ENCODE peak calls at places on chromosomes 5 and 9, in nine cellular contexts. V is adrenal gland, U is stomach, M is sigmoid colon, G is transverse colon, K is suprapubic skin, W is body of pancreas, F is heart left ventricle, R is A549. S is an unnamed sample.

GRCh38 chr5:3943803-3944202 is 348.2 kb downstream of the IRX1 start:
- DNase-seq in M (no peak), F (no peak), W (no peak), R (no peak), V (no peak), U (no peak), G (no peak), K (no peak), S (no peak)

GRCh38 chr5:133247881-133248642 is 196.2 kb downstream of the HSPA4 start:
- DNase-seq in W (peak), M (no peak), K (no peak), F (no peak), R (peak), V (peak), G (no peak), U (no peak), S (peak)

GRCh38 chr5:167709625-167710024 is 581.8 kb upstream of the WWC1 start:
- DNase-seq in M (no peak), F (no peak), R (no peak), V (no peak), K (no peak), G (no peak), U (no peak), W (no peak), S (no peak)

GRCh38 chr9:83330207-83331196 is 207.7 kb downstream of the FRMD3 start:
- DNase-seq in R (no peak), K (no peak), F (no peak), G (no peak), W (no peak), M (no peak), U (no peak), V (no peak), S (no peak)

GRCh38 chr5:15521349-15521937 is 21.5 kb downstream of the FBXL7 start:
- DNase-seq in G (no peak), F (no peak), R (no peak), W (no peak), V (no peak), M (no peak), K (no peak), U (no peak), S (no peak)

GRCh38 chr9:130864541-130864940 is 29.5 kb downstream of the ABL1 start:
- DNase-seq in V (no peak), G (no peak), W (no peak), M (no peak), K (no peak), F (no peak), U (no peak), R (no peak), S (no peak)

GRCh38 chr9:37953775-37954437 is 50.0 kb upstream of the SLC25A51 start:
- DNase-seq in F (no peak), M (no peak), U (no peak), K (no peak), V (peak), R (peak), G (no peak), W (peak), S (peak)

GRCh38 chr5:128637031-128637430 is 99.0 kb upstream of the FBN2 start:
- DNase-seq in G (no peak), W (no peak), M (no peak), K (no peak), V (no peak), R (no peak), F (no peak), U (no peak), S (no peak)

GRCh38 chr5:148796931-148797330 is 29.5 kb upstream of the ADRB2 start:
- DNase-seq in K (no peak), G (no peak), W (no peak), F (no peak), M (no peak), R (no peak), U (no peak), V (no peak), S (no peak)

GRCh38 chr5:78552729-78553341 is 95.7 kb downstream of the LHFPL2 start:
- DNase-seq in G (no peak), K (no peak), F (no peak), M (no peak), V (no peak), R (no peak), W (no peak), U (no peak), S (no peak)

GRCh38 chr5:140795259-140795641 is 598 bp downstream of the PCDHA2 start:
- DNase-seq in U (no peak), W (no peak), F (no peak), R (peak), K (no peak), V (no peak), M (no peak), G (no peak), S (no peak)

GRCh38 chr9:34185778-34186551 is 7.1 kb downstream of the UBAP1 start:
- DNase-seq in U (peak), K (no peak), G (no peak), V (peak), R (peak), W (peak), M (peak), F (peak), S (peak)

GRCh38 chr5:158532739-158533138 is 567.0 kb downstream of the EBF1 start:
- DNase-seq in U (no peak), V (no peak), K (no peak), W (no peak), R (no peak), M (no peak), G (no peak), F (no peak), S (no peak)

GRCh38 chr5:37869221-37869620 is 29.4 kb upstream of the GDNF start:
- DNase-seq in K (no peak), W (no peak), F (no peak), M (no peak), U (no peak), V (no peak), G (no peak), R (no peak), S (no peak)

GRCh38 chr9:31304576-31304975 is 1079.9 kb upstream of the ACO1 start:
- DNase-seq in K (no peak), M (no peak), R (peak), G (no peak), F (no peak), V (no peak), W (no peak), U (no peak), S (no peak)

GRCh38 chr5:122751293-122751753 is 23.6 kb upstream of the SNX2 start:
- DNase-seq in G (no peak), K (no peak), U (no peak), M (no peak), V (no peak), F (no peak), W (no peak), R (peak), S (no peak)

GRCh38 chr5:108398964-108399363 is 17.1 kb upstream of the FBXL17 start:
- DNase-seq in W (no peak), R (no peak), V (no peak), M (no peak), F (no peak), U (no peak), K (no peak), G (no peak), S (peak)

GRCh38 chr5:43615445-43616184 is 12.6 kb downstream of the NNT start:
- DNase-seq in U (no peak), F (no peak), W (no peak), M (no peak), K (no peak), G (no peak), R (no peak), V (no peak), S (no peak)
- TF ChIP-seq POLR2A in U (no peak), F (no peak), W (no peak), M (no peak), K (no peak), G (no peak), R (no peak), V (no peak), S (no peak)

DNA sequence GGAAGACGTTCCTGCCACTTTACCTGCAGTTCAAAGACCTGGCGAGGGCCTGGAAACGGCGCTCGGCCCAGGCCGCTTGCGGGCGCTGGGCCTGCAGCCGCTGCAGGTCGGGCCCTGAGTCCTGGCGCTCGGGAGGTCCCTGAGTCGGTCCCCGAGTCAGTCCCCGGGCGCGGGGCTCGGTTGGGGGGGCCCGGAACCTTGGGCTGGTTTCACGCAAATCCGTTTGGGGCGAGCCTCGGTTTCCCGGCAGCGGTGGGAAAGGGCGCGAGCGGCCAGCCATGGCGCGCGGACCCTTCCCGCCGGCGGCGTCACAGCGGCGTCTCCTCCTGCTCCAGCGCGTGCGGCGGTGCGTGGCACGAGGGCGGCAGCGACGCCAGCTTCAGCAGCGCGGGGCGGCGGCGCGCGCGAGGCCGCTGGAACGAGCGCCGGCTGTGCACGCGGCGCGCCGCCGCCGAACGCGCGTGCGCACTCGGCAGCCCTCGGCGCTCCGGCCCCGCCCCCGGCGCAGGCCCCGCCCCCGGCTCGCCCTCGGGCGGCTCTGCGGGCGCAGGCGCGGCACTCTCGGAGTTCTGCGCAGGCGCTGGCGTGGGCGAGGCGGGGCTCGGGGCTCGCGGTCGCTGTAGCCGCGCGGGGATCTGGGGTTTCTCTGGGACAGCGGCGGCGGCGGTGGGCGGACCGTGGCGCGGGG is 29.8 kb downstream of the EXOC3 start:
- DNase-seq in R (peak), G (peak), V (peak), F (peak), M (peak), U (peak), W (peak), K (peak), S (peak)
- TF ChIP-seq POLR2A in R (peak), G (peak), V (peak), F (peak), M (no peak), U (no peak), W (peak), K (peak), S (peak)

GRCh38 chr5:62403411-62404250 is at the start of gene DIMT1:
- DNase-seq in V (peak), R (peak), K (peak), W (peak), G (peak), U (peak), F (peak), M (peak), S (peak)
- TF ChIP-seq POLR2A in V (peak), R (peak), K (peak), W (peak), G (peak), U (peak), F (peak), M (peak), S (peak)

GRCh38 chr5:10985711-10986110 is 224.7 kb upstream of the DAP start:
- DNase-seq in K (no peak), M (no peak), G (no peak), U (no peak), V (no peak), R (no peak), F (no peak), W (no peak), S (no peak)
- TF ChIP-seq POLR2A in K (no peak), M (no peak), G (no peak), U (no peak), V (no peak), R (no peak), F (no peak), W (no peak), S (no peak)

GRCh38 chr9:128818099-128818838 is at the start of gene ENDOG:
- DNase-seq in G (peak), K (peak), M (peak), R (peak), F (peak), W (peak), U (peak), V (peak), S (peak)
- TF ChIP-seq POLR2A in G (peak), K (peak), M (peak), R (peak), F (peak), W (peak), U (no peak), V (peak), S (peak)